ENCODE peak calls at places on chromosomes 5 and 9, in seven cellular contexts. G, C, B, H, N, U and Q are unnamed samples.
A peak's percentile ranks its signal among the peaks of the same experiment; 100 is the strongest.

GRCh38 chr5:136016945-136017530 is 11.8 kb upstream of the TGFBI start:
- DNase-seq in G (no peak), C (no peak), B (peak; percentile 98), H (no peak), N (no peak), U (peak; percentile 85), Q (peak; percentile 49)

GRCh38 chr5:130109152-130109551 is 204.9 kb downstream of the CHSY3 start:
- DNase-seq in G (no peak), C (no peak), B (peak; percentile 34), H (no peak), N (peak; percentile 68), U (peak; percentile 55), Q (no peak)

GRCh38 chr5:14397717-14398116 is 183.9 kb upstream of the OTULINL start:
- DNase-seq in G (no peak), C (no peak), B (no peak), H (no peak), N (no peak), U (peak; percentile 76), Q (no peak)

GRCh38 chr5:94422819-94423218 is 195.6 kb downstream of the KIAA0825 start:
- DNase-seq in G (no peak), C (no peak), B (peak; percentile 44), H (no peak), N (no peak), U (peak; percentile 42), Q (peak; percentile 23)

GRCh38 chr9:106758911-106759310 is 104.1 kb upstream of the ZNF462 start:
- DNase-seq in G (no peak), C (no peak), B (no peak), H (no peak), N (no peak), U (no peak), Q (no peak)

GRCh38 chr9:116476935-116477381 is 210.1 kb upstream of the TRIM32 start:
- DNase-seq in G (no peak), C (no peak), B (no peak), H (no peak), N (no peak), U (peak; percentile 20), Q (no peak)

GRCh38 chr5:81164936-81165335 is 68.2 kb upstream of the CKMT2 start:
- DNase-seq in G (no peak), C (no peak), B (no peak), H (no peak), N (no peak), U (no peak), Q (no peak)

GRCh38 chr5:149348463-149348862 is 3.2 kb downstream of the GRPEL2 start:
- DNase-seq in G (no peak), C (no peak), B (no peak), H (no peak), N (no peak), U (no peak), Q (no peak)

GRCh38 chr5:142959683-142960308 is 189.6 kb downstream of the ARHGAP26 start:
- DNase-seq in G (no peak), C (no peak), B (no peak), H (no peak), N (no peak), U (no peak), Q (no peak)

GRCh38 chr9:127899200-127899943 is at the start of gene ST6GALNAC6:
- DNase-seq in G (peak; percentile 92), C (no peak), B (no peak), H (peak; percentile 79), N (peak; percentile 83), U (peak; percentile 71), Q (peak; percentile 77)

GRCh38 chr5:174990909-174991308 is 266.5 kb downstream of the MSX2 start:
- DNase-seq in G (no peak), C (no peak), B (no peak), H (no peak), N (no peak), U (no peak), Q (no peak)

GRCh38 chr5:132489871-132490483 is 596 bp downstream of the IRF1 start:
- DNase-seq in G (peak; percentile 85), C (no peak), B (no peak), H (no peak), N (peak; percentile 48), U (peak; percentile 45), Q (no peak)

GRCh38 chr5:77560677-77561263 is 68.7 kb upstream of the WDR41 start:
- DNase-seq in G (no peak), C (no peak), B (peak; percentile 38), H (no peak), N (peak; percentile 57), U (peak; percentile 69), Q (peak; percentile 60)

GRCh38 chr5:54570923-54571322 is 53.4 kb downstream of the SNX18 start:
- DNase-seq in G (no peak), C (no peak), B (no peak), H (no peak), N (no peak), U (peak; percentile 78), Q (no peak)

GRCh38 chr9:123268950-123269302 is 540 bp upstream of the STRBP start:
- DNase-seq in G (no peak), C (no peak), B (no peak), H (no peak), N (no peak), U (no peak), Q (no peak)

GRCh38 chr5:114192108-114192507 is 169.8 kb upstream of the KCNN2 start:
- DNase-seq in G (no peak), C (no peak), B (no peak), H (no peak), N (no peak), U (peak; percentile 51), Q (no peak)

GRCh38 chr5:6176294-6176693 is 202.1 kb downstream of the MED10 start:
- DNase-seq in G (peak; percentile 48), C (no peak), B (no peak), H (no peak), N (no peak), U (no peak), Q (peak; percentile 42)

GRCh38 chr9:34559616-34560546 is 29.6 kb downstream of the CNTFR start:
- DNase-seq in G (no peak), C (no peak), B (no peak), H (no peak), N (no peak), U (peak; percentile 59), Q (no peak)

GRCh38 chr5:171388816-171389168 is 1.1 kb downstream of the NPM1 start:
- DNase-seq in G (peak; percentile 64), C (no peak), B (no peak), H (no peak), N (no peak), U (no peak), Q (no peak)

GRCh38 chr5:80793354-80793753 is 138.6 kb upstream of the DHFR start:
- DNase-seq in G (no peak), C (no peak), B (no peak), H (no peak), N (no peak), U (no peak), Q (no peak)

GRCh38 chr9:136532799-136533774 is 12.8 kb downstream of the NOTCH1 start:
- DNase-seq in G (no peak), C (no peak), B (no peak), H (peak; percentile 51), N (peak; percentile 33), U (no peak), Q (no peak)

GRCh38 chr9:75591972-75592371 is 298.5 kb upstream of the PCSK5 start:
- DNase-seq in G (no peak), C (no peak), B (no peak), H (no peak), N (no peak), U (no peak), Q (no peak)

GRCh38 chr5:116834796-116835515 is 260.3 kb upstream of the SEMA6A start:
- DNase-seq in G (no peak), C (no peak), B (no peak), H (no peak), N (no peak), U (no peak), Q (no peak)

GRCh38 chr5:119300311-119300670 is 55.5 kb upstream of the TNFAIP8 start:
- DNase-seq in G (no peak), C (no peak), B (no peak), H (no peak), N (no peak), U (no peak), Q (no peak)